ENCODE peak calls at places on chromosome 6, in four cellular contexts. X, I, U and F are unnamed samples.
A peak's percentile ranks its signal among the peaks of the same experiment; 100 is the strongest.

GRCh38 chr6:30931272-30931671 is 698 bp downstream of the SFTA2 start:
- DNase-seq in X (no peak), I (no peak), U (no peak), F (no peak)

GRCh38 chr6:22043284-22043962 is 253.4 kb downstream of the PRL start:
- DNase-seq in X (no peak), I (peak; percentile 68), U (no peak), F (no peak)

GRCh38 chr6:107386340-107386739 is 73.0 kb downstream of the PDSS2 start:
- DNase-seq in X (peak; percentile 5), I (no peak), U (peak; percentile 24), F (no peak)

GRCh38 chr6:130981409-130981808 is 81.6 kb downstream of the EPB41L2 start:
- DNase-seq in X (peak; percentile 79), I (no peak), U (peak; percentile 60), F (no peak)

GRCh38 chr6:147135211-147135672 is 69.0 kb upstream of the STXBP5 start:
- DNase-seq in X (no peak), I (no peak), U (peak; percentile 82), F (peak; percentile 37)

GRCh38 chr6:145561095-145561820 is 174.1 kb downstream of the EPM2A start:
- DNase-seq in X (no peak), I (no peak), U (peak; percentile 43), F (no peak)

GRCh38 chr6:100137759-100138158 is 143.7 kb upstream of the MCHR2 start:
- DNase-seq in X (no peak), I (no peak), U (no peak), F (no peak)

GRCh38 chr6:12200025-12200424 is 90.1 kb upstream of the EDN1 start:
- DNase-seq in X (no peak), I (no peak), U (no peak), F (no peak)

GRCh38 chr6:150565945-150566344 is 33.7 kb upstream of the PLEKHG1 start:
- DNase-seq in X (no peak), I (no peak), U (no peak), F (no peak)

DNA sequence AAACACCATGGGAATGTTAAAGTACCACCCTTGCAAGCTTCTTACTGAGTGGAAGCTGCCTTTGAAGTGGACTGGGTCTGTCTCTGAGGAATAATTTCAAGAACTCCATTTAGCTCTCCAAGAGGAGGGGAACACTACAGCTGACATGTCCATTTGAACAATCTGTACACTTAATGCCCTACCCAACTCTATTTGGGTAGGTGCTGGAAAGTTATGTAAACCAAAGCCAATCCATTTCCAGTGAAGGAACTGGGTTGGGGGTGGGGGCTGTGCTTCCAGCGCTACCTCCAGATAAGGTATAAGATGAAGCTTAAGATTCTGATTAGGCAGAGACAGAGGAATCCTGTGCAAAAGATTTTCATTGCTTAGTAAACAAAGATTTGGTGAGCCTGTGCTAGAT is 122.0 kb downstream of the TCP11 start:
- DNase-seq in X (no peak), I (no peak), U (no peak), F (no peak)
- H3K4me3 ChIP-seq in X (no peak overlapping the region), I (peak overlapping the region; percentile 70), U (no peak overlapping the region), F (no peak overlapping the region)

GRCh38 chr6:112877134-112878100 is 530.3 kb downstream of the RFPL4B start:
- DNase-seq in X (peak; percentile 28), I (no peak), U (peak; percentile 97), F (peak; percentile 81)
- TF ChIP-seq CTCF in X (peak; percentile 52), I (no peak), U (no peak), F (peak; percentile 10)

GRCh38 chr6:148760143-148760505 is 13.3 kb downstream of the UST start:
- DNase-seq in X (no peak), I (no peak), U (no peak), F (no peak)

GRCh38 chr6:148757944-148758343 is 11.1 kb downstream of the UST start:
- DNase-seq in X (no peak), I (no peak), U (no peak), F (no peak)

GRCh38 chr6:148758492-148758891 is 11.7 kb downstream of the UST start:
- DNase-seq in X (no peak), I (no peak), U (no peak), F (no peak)

GRCh38 chr6:148761532-148761951 is 14.7 kb downstream of the UST start:
- DNase-seq in X (no peak), I (peak; percentile 52), U (no peak), F (no peak)

GRCh38 chr6:148760568-148761531 is 14.0 kb downstream of the UST start:
- DNase-seq in X (peak; percentile 71), I (peak; percentile 91), U (peak; percentile 92), F (peak; percentile 59)
- H3K4me3 ChIP-seq in X (no peak overlapping the region), I (peak overlapping the region; percentile 13), U (peak overlapping the region; percentile 35), F (peak overlapping the region; percentile 13)

DNA sequence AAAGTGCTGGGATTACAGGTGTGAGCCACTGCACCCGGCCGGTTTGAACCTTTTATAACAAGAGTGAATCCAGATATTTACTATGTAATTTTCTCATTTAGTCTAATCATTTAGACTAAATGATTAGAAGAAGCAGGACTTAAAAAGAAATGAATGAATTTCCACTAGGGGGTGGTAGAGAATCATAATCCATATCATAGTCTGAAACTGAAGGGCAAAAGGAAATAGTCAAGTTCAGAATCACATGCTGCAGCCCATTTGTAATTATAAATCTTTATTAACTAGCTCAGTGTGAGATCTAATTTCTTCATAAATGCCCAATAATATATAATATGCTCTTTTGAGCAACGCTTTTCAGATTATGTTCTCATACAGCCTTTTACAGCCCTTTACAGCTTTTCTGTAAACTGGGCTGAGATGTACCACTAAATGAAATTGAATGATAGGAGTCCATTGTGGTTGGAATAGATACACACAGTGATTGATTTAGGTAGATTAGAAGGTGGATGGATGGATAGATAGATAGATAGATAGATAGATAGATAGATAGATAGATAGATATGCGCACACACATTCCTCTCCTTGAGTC is 31.8 kb downstream of the PSMB9 start:
- DNase-seq in X (peak; percentile 79), I (no peak), U (peak; percentile 52), F (peak; percentile 16)
- TF ChIP-seq CTCF in X (peak; percentile 67), I (peak; percentile 71), U (peak; percentile 13), F (peak; percentile 45)

GRCh38 chr6:36054415-36054814 is 26.8 kb downstream of the MAPK14 start:
- DNase-seq in X (no peak), I (no peak), U (peak; percentile 16), F (no peak)

GRCh38 chr6:36053878-36054277 is 26.3 kb downstream of the MAPK14 start:
- DNase-seq in X (no peak), I (no peak), U (no peak), F (no peak)

GRCh38 chr6:36050305-36050704 is 22.7 kb downstream of the MAPK14 start:
- DNase-seq in X (no peak), I (no peak), U (no peak), F (no peak)

GRCh38 chr6:36050947-36051710 is 23.5 kb downstream of the MAPK14 start:
- DNase-seq in X (no peak), I (peak; percentile 64), U (no peak), F (no peak)

GRCh38 chr6:36052092-36052491 is 24.5 kb downstream of the MAPK14 start:
- DNase-seq in X (no peak), I (peak; percentile 69), U (no peak), F (no peak)
- H3K4me3 ChIP-seq in X (no peak overlapping the region), I (no peak overlapping the region), U (no peak overlapping the region), F (no peak overlapping the region)